ENCODE peak calls at places on chromosomes 1 and 21, in ten cellular contexts. H, D, Q, X, U, L, Y, Z, C and K are unnamed samples.

GRCh38 chr1:210499956-210500355 is 171.3 kb downstream of the HHAT start:
- DNase-seq in H (no peak), D (no peak), Q (no peak), X (no peak), U (no peak), L (no peak), Y (no peak), Z (no peak), C (no peak), K (no peak)

GRCh38 chr1:2216767-2217058 is 11.4 kb upstream of the SKI start:
- DNase-seq in H (no peak), D (no peak), Q (peak; percentile 17), X (no peak), U (no peak), L (peak; percentile 70), Y (no peak), Z (no peak), C (no peak), K (no peak)

GRCh38 chr1:180231506-180232420 is 1.7 kb downstream of the LHX4 start:
- DNase-seq in H (no peak), D (no peak), Q (no peak), X (no peak), U (no peak), L (no peak), Y (no peak), Z (peak; percentile 73), C (peak; percentile 61), K (peak; percentile 62)

GRCh38 chr1:30379684-30380624 is 343.4 kb downstream of the MATN1 start:
- DNase-seq in H (peak; percentile 41), D (peak; percentile 55), Q (peak; percentile 47), X (peak; percentile 28), U (no peak), L (peak; percentile 83), Y (peak; percentile 71), Z (peak; percentile 71), C (peak; percentile 90), K (peak; percentile 57)

GRCh38 chr1:33032126-33032869 is 4.4 kb downstream of the AK2 start:
- DNase-seq in H (no peak), D (no peak), Q (no peak), X (no peak), U (no peak), L (no peak), Y (no peak), Z (peak; percentile 24), C (no peak), K (no peak)

GRCh38 chr1:186008920-186009737 is 274.9 kb downstream of the HMCN1 start:
- DNase-seq in H (no peak), D (no peak), Q (no peak), X (no peak), U (no peak), L (no peak), Y (no peak), Z (no peak), C (no peak), K (peak; percentile 30)

GRCh38 chr1:229093546-229094336 is 177.2 kb upstream of the RAB4A start:
- DNase-seq in H (peak; percentile 66), D (no peak), Q (no peak), X (no peak), U (no peak), L (no peak), Y (no peak), Z (no peak), C (peak; percentile 83), K (no peak)

GRCh38 chr1:121558514-121558913 is 373.7 kb downstream of the SRGAP2C start:
- DNase-seq in H (no peak), D (no peak), Q (no peak), X (no peak), U (no peak), L (no peak), Y (peak; percentile 17), Z (peak; percentile 87), C (no peak), K (no peak)

GRCh38 chr21:36166705-36167104 is 10.1 kb downstream of the DOP1B start:
- DNase-seq in H (peak; percentile 34), D (no peak), Q (no peak), X (no peak), U (no peak), L (no peak), Y (no peak), Z (no peak), C (peak; percentile 79), K (no peak)

GRCh38 chr1:221511797-221512196 is 230.1 kb downstream of the DUSP10 start:
- DNase-seq in H (no peak), D (no peak), Q (no peak), X (no peak), U (no peak), L (no peak), Y (no peak), Z (no peak), C (no peak), K (no peak)

GRCh38 chr1:3068400-3069361 is at the start of gene PRDM16:
- DNase-seq in H (no peak), D (peak; percentile 66), Q (peak; percentile 66), X (no peak), U (peak; percentile 21), L (no peak), Y (no peak), Z (peak; percentile 38), C (peak; percentile 82), K (no peak)

GRCh38 chr21:42056996-42057689 is 14.0 kb upstream of the UMODL1 start:
- DNase-seq in H (peak; percentile 81), D (no peak), Q (no peak), X (peak; percentile 62), U (peak; percentile 50), L (no peak), Y (no peak), Z (peak; percentile 81), C (peak; percentile 50), K (no peak)